ENCODE peak calls at places on chromosomes 3 and 15, in seven cellular contexts. D, E, M, W, O, N and U are unnamed samples.

GRCh38 chr3:12470111-12470510 is 14.2 kb upstream of the TSEN2 start:
- DNase-seq in D (no peak), E (peak), M (no peak), W (no peak), O (no peak), N (no peak), U (no peak)

GRCh38 chr3:184873136-184873535 is 61.2 kb downstream of the VPS8 start:
- DNase-seq in D (no peak), E (no peak), M (no peak), W (no peak), O (no peak), N (no peak), U (no peak)

GRCh38 chr15:36449084-36449661 is 130.3 kb upstream of the CDIN1 start:
- DNase-seq in D (no peak), E (peak), M (no peak), W (no peak), O (no peak), N (no peak), U (no peak)

GRCh38 chr3:18370672-18371071 is 54.5 kb downstream of the SATB1 start:
- DNase-seq in D (no peak), E (no peak), M (no peak), W (no peak), O (no peak), N (no peak), U (no peak)

GRCh38 chr3:185029071-185029470 is 123.8 kb downstream of the C3orf70 start:
- DNase-seq in D (no peak), E (no peak), M (no peak), W (no peak), O (no peak), N (no peak), U (no peak)

GRCh38 chr15:73633991-73634495 is 854 bp upstream of the NPTN start:
- DNase-seq in D (peak), E (peak), M (no peak), W (no peak), O (no peak), N (no peak), U (no peak)

GRCh38 chr3:138842483-138843188 is 7.9 kb upstream of the PIK3CB start:
- DNase-seq in D (no peak), E (no peak), M (no peak), W (no peak), O (peak), N (no peak), U (no peak)

GRCh38 chr3:197028711-197029510 is 706 bp downstream of the MELTF start:
- DNase-seq in D (no peak), E (peak), M (no peak), W (no peak), O (no peak), N (no peak), U (peak)

GRCh38 chr3:179898024-179898423 is 138.7 kb downstream of the PEX5L start:
- DNase-seq in D (peak), E (peak), M (no peak), W (no peak), O (no peak), N (no peak), U (no peak)

GRCh38 chr15:59177445-59177728 is 29.3 kb upstream of the LDHAL6B start:
- DNase-seq in D (no peak), E (no peak), M (no peak), W (no peak), O (no peak), N (no peak), U (no peak)

GRCh38 chr15:56948000-56948765 is 29.7 kb downstream of the TCF12 start:
- DNase-seq in D (no peak), E (no peak), M (no peak), W (no peak), O (no peak), N (no peak), U (no peak)

GRCh38 chr15:59170295-59170881 is 36.3 kb upstream of the LDHAL6B start:
- DNase-seq in D (peak), E (peak), M (peak), W (no peak), O (no peak), N (no peak), U (peak)

GRCh38 chr3:514206-514605 is 317.6 kb downstream of the CHL1 start:
- DNase-seq in D (no peak), E (no peak), M (no peak), W (no peak), O (no peak), N (no peak), U (no peak)

GRCh38 chr3:43872301-43872700 is 181.6 kb downstream of the ABHD5 start:
- DNase-seq in D (no peak), E (peak), M (no peak), W (peak), O (no peak), N (no peak), U (no peak)

GRCh38 chr3:32048487-32049174 is 57.8 kb upstream of the GPD1L start:
- DNase-seq in D (no peak), E (no peak), M (no peak), W (no peak), O (no peak), N (no peak), U (no peak)

GRCh38 chr3:11389570-11390268 is 117.5 kb downstream of the ATG7 start:
- DNase-seq in D (no peak), E (no peak), M (no peak), W (no peak), O (no peak), N (no peak), U (no peak)

GRCh38 chr3:55795736-55796135 is 308.6 kb upstream of the WNT5A start:
- DNase-seq in D (peak), E (peak), M (no peak), W (no peak), O (no peak), N (no peak), U (no peak)

GRCh38 chr3:40780801-40781406 is 256.1 kb downstream of the ZNF621 start:
- DNase-seq in D (no peak), E (no peak), M (no peak), W (peak), O (no peak), N (no peak), U (peak)

GRCh38 chr3:71579934-71580318 is 3.6 kb downstream of the FOXP1 start:
- DNase-seq in D (peak), E (peak), M (no peak), W (peak), O (no peak), N (no peak), U (no peak)
- TF ChIP-seq POLR2A in D (no peak), E (no peak), M (no peak), W (no peak), O (no peak), N (no peak), U (no peak)

GRCh38 chr15:78976691-78977090 is 31.8 kb upstream of the CTSH start:
- DNase-seq in D (no peak), E (no peak), M (no peak), W (no peak), O (no peak), N (no peak), U (no peak)

GRCh38 chr15:78977591-78978347 is 32.9 kb upstream of the CTSH start:
- DNase-seq in D (no peak), E (no peak), M (no peak), W (no peak), O (no peak), N (no peak), U (no peak)

GRCh38 chr15:78977091-78977571 is 32.3 kb upstream of the CTSH start:
- DNase-seq in D (no peak), E (no peak), M (no peak), W (no peak), O (peak), N (no peak), U (no peak)

GRCh38 chr15:78978601-78979179 is 33.8 kb upstream of the CTSH start:
- DNase-seq in D (no peak), E (no peak), M (no peak), W (no peak), O (peak), N (no peak), U (no peak)

DNA sequence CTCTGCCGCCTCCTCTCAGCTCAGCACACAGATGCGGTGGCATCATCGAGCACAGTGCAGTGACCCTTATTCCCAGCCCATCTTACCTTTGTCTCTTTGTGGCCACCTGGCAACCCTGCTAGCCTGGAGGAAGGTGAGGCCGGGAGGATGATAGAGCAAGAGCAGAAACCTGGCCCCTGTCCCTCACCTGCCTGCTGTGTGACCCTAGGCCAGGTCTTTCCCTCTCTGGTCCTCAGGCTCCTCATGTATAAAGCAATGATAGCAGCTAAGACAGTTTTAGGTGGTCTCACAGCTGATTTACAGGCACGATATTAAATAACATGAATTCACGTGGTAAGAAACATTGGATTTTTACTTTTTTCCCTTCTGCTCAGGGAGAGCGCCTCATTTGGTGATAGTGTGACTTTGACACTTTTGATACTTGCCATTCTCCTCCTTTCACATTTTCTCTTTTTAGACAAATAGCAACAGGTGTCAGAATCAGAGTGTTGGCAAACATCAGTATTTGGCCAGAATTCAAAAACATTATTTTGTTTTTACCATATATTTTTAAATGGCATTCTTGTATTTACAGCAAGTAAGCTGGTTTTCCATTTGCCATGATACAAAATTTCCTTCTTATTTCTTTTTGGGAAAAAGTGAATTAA is 29.5 kb upstream of the CTSH start:
- DNase-seq in D (no peak), E (no peak), M (no peak), W (no peak), O (no peak), N (no peak), U (no peak)
- TF ChIP-seq EP300 in D (no peak), E (no peak), M (no peak), W (no peak), O (no peak), N (no peak), U (no peak)

GRCh38 chr3:10378742-10379141 is 57.8 kb upstream of the SEC13 start:
- DNase-seq in D (no peak), E (no peak), M (no peak), W (no peak), O (no peak), N (no peak), U (no peak)

GRCh38 chr3:10376353-10376752 is 55.4 kb upstream of the SEC13 start:
- DNase-seq in D (no peak), E (no peak), M (no peak), W (no peak), O (no peak), N (no peak), U (no peak)

GRCh38 chr3:10378246-10378645 is 57.3 kb upstream of the SEC13 start:
- DNase-seq in D (no peak), E (no peak), M (no peak), W (no peak), O (no peak), N (no peak), U (no peak)

GRCh38 chr3:10375296-10376053 is 54.6 kb upstream of the SEC13 start:
- DNase-seq in D (no peak), E (no peak), M (no peak), W (no peak), O (no peak), N (no peak), U (no peak)

DNA sequence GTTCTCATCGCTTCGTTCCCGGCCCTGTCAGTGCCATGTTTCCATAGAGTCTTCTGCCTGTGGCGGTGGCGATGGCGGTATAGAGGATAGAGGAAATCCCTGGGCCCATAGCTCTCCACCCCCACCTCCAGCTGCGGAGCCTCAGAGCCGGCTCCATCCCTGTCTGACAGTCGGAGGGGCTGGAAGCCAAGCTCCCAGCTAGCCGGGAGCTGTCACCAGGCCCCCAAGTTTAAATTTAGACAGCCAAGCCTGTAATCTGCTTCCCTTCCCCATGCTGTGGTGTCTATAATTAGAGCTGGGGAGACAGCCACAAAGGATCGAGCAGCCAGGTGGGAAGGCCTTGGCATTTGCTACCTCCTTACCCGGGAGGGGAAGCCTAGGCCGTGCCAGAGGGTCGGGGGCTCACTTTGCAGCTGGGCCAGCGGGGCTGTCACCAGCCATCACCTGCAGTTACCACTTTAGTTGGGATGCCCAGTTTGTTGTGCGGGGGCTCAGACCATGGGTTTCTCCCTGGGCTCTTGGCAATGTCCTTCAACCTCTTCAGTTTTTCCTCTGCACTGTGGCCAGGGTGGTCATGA is 56.3 kb upstream of the SEC13 start:
- DNase-seq in D (no peak), E (no peak), M (no peak), W (no peak), O (no peak), N (no peak), U (no peak)
- TF ChIP-seq POLR2A in D (no peak), E (no peak), M (no peak), W (no peak), O (no peak), N (no peak), U (no peak)

GRCh38 chr15:71773206-71773859 is 37.0 kb upstream of the NR2E3 start:
- DNase-seq in D (no peak), E (no peak), M (no peak), W (no peak), O (no peak), N (no peak), U (no peak)
- TF ChIP-seq EP300 in D (no peak), E (no peak), M (no peak), W (no peak), O (no peak), N (no peak), U (no peak)

DNA sequence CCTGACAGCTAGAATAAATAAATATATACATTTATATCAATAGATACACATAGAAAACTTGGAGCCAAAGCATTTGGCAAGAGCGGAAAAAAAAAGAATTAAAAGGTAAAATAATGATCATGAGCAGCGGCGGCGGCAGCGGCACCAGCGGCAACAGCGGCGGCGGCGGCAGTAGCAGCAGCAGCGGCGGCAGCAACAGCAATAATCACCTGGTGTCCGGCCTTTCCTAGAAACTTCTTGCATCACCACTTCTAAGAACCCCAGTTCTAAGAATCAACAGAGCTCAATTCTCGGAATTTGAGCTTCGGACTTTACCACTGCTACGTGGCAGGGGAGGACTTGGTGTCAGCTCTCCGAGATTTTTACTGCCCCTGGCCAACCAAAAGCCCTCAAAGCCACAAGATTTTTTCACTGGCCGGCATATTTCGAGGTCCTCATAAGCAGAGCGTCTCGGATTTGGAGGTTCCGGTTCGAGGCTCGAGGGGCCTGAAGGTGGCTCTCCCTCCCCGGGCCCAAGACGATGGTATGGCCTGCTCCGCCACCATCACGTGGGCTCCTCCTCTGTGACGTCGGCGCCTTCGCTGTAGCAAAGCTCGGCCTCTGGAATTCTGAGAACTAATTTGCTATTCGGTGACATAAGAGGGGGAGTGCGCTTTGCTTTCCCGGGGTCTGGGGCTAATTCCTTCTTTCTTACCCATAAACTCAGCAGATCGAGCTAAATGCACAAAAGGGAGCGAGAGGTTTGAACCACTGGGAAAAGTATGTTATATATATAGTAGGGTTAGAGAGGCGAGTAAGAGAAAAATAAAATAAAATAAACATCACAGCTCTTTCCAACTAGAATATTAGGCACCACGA is at the start of gene BCL6:
- DNase-seq in D (peak), E (peak), M (peak), W (peak), O (no peak), N (peak), U (peak)
- TF ChIP-seq POLR2A in D (peak), E (peak), M (no peak), W (peak), O (peak), N (peak), U (peak)

GRCh38 chr3:50167069-50167781 is 12.1 kb downstream of the SEMA3F start:
- DNase-seq in D (peak), E (no peak), M (peak), W (no peak), O (no peak), N (no peak), U (no peak)

GRCh38 chr3:50169232-50169631 is 14.1 kb downstream of the SEMA3F start:
- DNase-seq in D (no peak), E (no peak), M (no peak), W (no peak), O (no peak), N (no peak), U (no peak)

GRCh38 chr3:50168791-50169190 is 13.7 kb downstream of the SEMA3F start:
- DNase-seq in D (no peak), E (no peak), M (no peak), W (no peak), O (no peak), N (no peak), U (no peak)

GRCh38 chr3:50167782-50168317 is 12.7 kb downstream of the SEMA3F start:
- DNase-seq in D (no peak), E (no peak), M (no peak), W (no peak), O (no peak), N (no peak), U (no peak)

GRCh38 chr3:50168388-50168787 is 13.3 kb downstream of the SEMA3F start:
- DNase-seq in D (no peak), E (no peak), M (peak), W (no peak), O (no peak), N (no peak), U (no peak)
- TF ChIP-seq EP300 in D (no peak), E (no peak), M (no peak), W (no peak), O (no peak), N (no peak), U (no peak)

GRCh38 chr3:123295171-123295900 is 93.6 kb downstream of the SEC22A start:
- DNase-seq in D (no peak), E (no peak), M (no peak), W (no peak), O (no peak), N (no peak), U (no peak)

GRCh38 chr3:123296261-123296660 is 94.5 kb downstream of the SEC22A start:
- DNase-seq in D (no peak), E (no peak), M (no peak), W (no peak), O (no peak), N (no peak), U (peak)

GRCh38 chr3:123295901-123296250 is 94.1 kb downstream of the SEC22A start:
- DNase-seq in D (no peak), E (no peak), M (no peak), W (no peak), O (no peak), N (no peak), U (no peak)

GRCh38 chr3:123292321-123293310 is 90.9 kb downstream of the SEC22A start:
- DNase-seq in D (no peak), E (no peak), M (peak), W (no peak), O (no peak), N (no peak), U (no peak)

GRCh38 chr3:123294296-123294938 is 92.7 kb downstream of the SEC22A start:
- DNase-seq in D (no peak), E (no peak), M (no peak), W (no peak), O (no peak), N (no peak), U (no peak)
- TF ChIP-seq POLR2A in D (no peak), E (no peak), M (no peak), W (no peak), O (no peak), N (no peak), U (no peak)

GRCh38 chr3:129686941-129687340 is 80.5 kb upstream of the PLXND1 start:
- DNase-seq in D (peak), E (peak), M (no peak), W (no peak), O (no peak), N (no peak), U (no peak)
- TF ChIP-seq EP300 in D (no peak), E (no peak), M (no peak), W (no peak), O (no peak), N (no peak), U (no peak)